ENCODE peak calls at places on chromosomes 3 and 15, in seven cellular contexts. One of them, this sample, is unnamed.

GRCh38 chr3:137343283-137343682 is 385.5 kb downstream of the IL20RB start:
- DNase-seq in heart left ventricle: no peak
- DNase-seq in prostate gland: no peak
- DNase-seq in uterus: no peak
- DNase-seq in suprapubic skin: no peak
- DNase-seq in IMR-90: no peak
- DNase-seq in A549: no peak
- DNase-seq in this sample: no peak

GRCh38 chr3:171566803-171567422 is 106.7 kb upstream of the TNIK start:
- DNase-seq in prostate gland: peak
- DNase-seq in A549: peak
- DNase-seq in suprapubic skin: no peak
- DNase-seq in heart left ventricle: no peak
- DNase-seq in IMR-90: peak
- DNase-seq in uterus: no peak
- DNase-seq in this sample: no peak

GRCh38 chr3:81789686-81790085 is 28.2 kb upstream of the GBE1 start:
- DNase-seq in suprapubic skin: no peak
- DNase-seq in uterus: no peak
- DNase-seq in prostate gland: no peak
- DNase-seq in heart left ventricle: no peak
- DNase-seq in A549: no peak
- DNase-seq in IMR-90: no peak
- DNase-seq in this sample: no peak

GRCh38 chr3:159762981-159763465 is 225.6 kb upstream of the IL12A start:
- DNase-seq in uterus: peak
- DNase-seq in IMR-90: peak
- DNase-seq in heart left ventricle: peak
- DNase-seq in suprapubic skin: peak
- DNase-seq in A549: peak
- DNase-seq in prostate gland: peak
- DNase-seq in this sample: no peak

GRCh38 chr3:174440741-174441587 is 418.2 kb upstream of the NAALADL2 start:
- DNase-seq in heart left ventricle: peak
- DNase-seq in prostate gland: peak
- DNase-seq in suprapubic skin: peak
- DNase-seq in IMR-90: peak
- DNase-seq in uterus: peak
- DNase-seq in A549: peak
- DNase-seq in this sample: peak

GRCh38 chr3:134028486-134029255 is 1.1 kb downstream of the SLCO2A1 start:
- DNase-seq in uterus: no peak
- DNase-seq in IMR-90: no peak
- DNase-seq in suprapubic skin: no peak
- DNase-seq in prostate gland: no peak
- DNase-seq in heart left ventricle: no peak
- DNase-seq in A549: no peak
- DNase-seq in this sample: no peak

GRCh38 chr3:109132801-109133473 is 3.6 kb upstream of the C3orf85 start:
- DNase-seq in prostate gland: no peak
- DNase-seq in suprapubic skin: no peak
- DNase-seq in A549: no peak
- DNase-seq in heart left ventricle: no peak
- DNase-seq in IMR-90: peak
- DNase-seq in uterus: no peak
- DNase-seq in this sample: no peak

GRCh38 chr3:149620291-149621020 is 37.4 kb downstream of the WWTR1 start:
- DNase-seq in A549: no peak
- DNase-seq in IMR-90: peak
- DNase-seq in uterus: no peak
- DNase-seq in prostate gland: no peak
- DNase-seq in suprapubic skin: no peak
- DNase-seq in heart left ventricle: no peak
- DNase-seq in this sample: no peak

GRCh38 chr15:99424978-99425665 is 140.7 kb upstream of the MEF2A start:
- DNase-seq in prostate gland: no peak
- DNase-seq in A549: no peak
- DNase-seq in suprapubic skin: peak
- DNase-seq in uterus: peak
- DNase-seq in heart left ventricle: no peak
- DNase-seq in IMR-90: peak
- DNase-seq in this sample: no peak

GRCh38 chr3:170848294-170848917 is 21.6 kb downstream of the RPL22L1 start:
- DNase-seq in IMR-90: peak
- DNase-seq in suprapubic skin: no peak
- DNase-seq in heart left ventricle: no peak
- DNase-seq in prostate gland: no peak
- DNase-seq in uterus: no peak
- DNase-seq in A549: no peak
- DNase-seq in this sample: no peak

GRCh38 chr3:58487140-58487886 is 4.6 kb upstream of the KCTD6 start:
- DNase-seq in A549: no peak
- DNase-seq in prostate gland: no peak
- DNase-seq in heart left ventricle: peak
- DNase-seq in suprapubic skin: no peak
- DNase-seq in uterus: peak
- DNase-seq in IMR-90: peak
- DNase-seq in this sample: no peak

GRCh38 chr3:89877230-89877629 is 769.8 kb downstream of the EPHA3 start:
- DNase-seq in IMR-90: no peak
- DNase-seq in heart left ventricle: no peak
- DNase-seq in prostate gland: no peak
- DNase-seq in A549: no peak
- DNase-seq in uterus: no peak
- DNase-seq in suprapubic skin: no peak
- DNase-seq in this sample: no peak

GRCh38 chr3:39168156-39168780 is 14.9 kb upstream of the CSRNP1 start:
- DNase-seq in suprapubic skin: peak
- DNase-seq in prostate gland: no peak
- DNase-seq in IMR-90: no peak
- DNase-seq in heart left ventricle: no peak
- DNase-seq in uterus: no peak
- DNase-seq in A549: no peak
- DNase-seq in this sample: no peak

GRCh38 chr3:187740446-187741399 is 4.5 kb downstream of the BCL6 start:
- DNase-seq in suprapubic skin: peak
- DNase-seq in heart left ventricle: peak
- DNase-seq in A549: peak
- DNase-seq in uterus: peak
- DNase-seq in IMR-90: peak
- DNase-seq in prostate gland: peak
- DNase-seq in this sample: peak

GRCh38 chr3:33030802-33031201 is 66.1 kb downstream of the GLB1 start:
- DNase-seq in suprapubic skin: no peak
- DNase-seq in IMR-90: no peak
- DNase-seq in heart left ventricle: no peak
- DNase-seq in uterus: no peak
- DNase-seq in prostate gland: no peak
- DNase-seq in A549: no peak
- DNase-seq in this sample: no peak

GRCh38 chr15:70275461-70276138 is 177.9 kb upstream of the TLE3 start:
- DNase-seq in IMR-90: no peak
- DNase-seq in prostate gland: no peak
- DNase-seq in uterus: no peak
- DNase-seq in heart left ventricle: no peak
- DNase-seq in suprapubic skin: no peak
- DNase-seq in A549: no peak
- DNase-seq in this sample: no peak

GRCh38 chr15:86167816-86168215 is 88.1 kb downstream of the AGBL1 start:
- DNase-seq in prostate gland: no peak
- DNase-seq in uterus: no peak
- DNase-seq in heart left ventricle: no peak
- DNase-seq in suprapubic skin: no peak
- DNase-seq in IMR-90: no peak
- DNase-seq in A549: no peak
- DNase-seq in this sample: no peak

GRCh38 chr3:126889276-126890201 is 93.4 kb upstream of the PLXNA1 start:
- DNase-seq in IMR-90: no peak
- DNase-seq in suprapubic skin: no peak
- DNase-seq in heart left ventricle: no peak
- DNase-seq in A549: no peak
- DNase-seq in prostate gland: no peak
- DNase-seq in uterus: no peak
- DNase-seq in this sample: no peak

GRCh38 chr15:22963546-22964125 is 16.5 kb downstream of the CYFIP1 start:
- DNase-seq in IMR-90: peak
- DNase-seq in uterus: no peak
- DNase-seq in suprapubic skin: no peak
- DNase-seq in A549: no peak
- DNase-seq in heart left ventricle: no peak
- DNase-seq in prostate gland: no peak
- DNase-seq in this sample: no peak

GRCh38 chr3:112013058-112013783 is 14.5 kb downstream of the TAGLN3 start:
- DNase-seq in A549: peak
- DNase-seq in suprapubic skin: no peak
- DNase-seq in uterus: peak
- DNase-seq in prostate gland: peak
- DNase-seq in heart left ventricle: peak
- DNase-seq in IMR-90: peak
- DNase-seq in this sample: peak

GRCh38 chr15:68818088-68818670 is 2.5 kb downstream of the ANP32A start:
- DNase-seq in suprapubic skin: no peak
- DNase-seq in uterus: peak
- DNase-seq in prostate gland: peak
- DNase-seq in A549: peak
- DNase-seq in heart left ventricle: peak
- DNase-seq in IMR-90: peak
- DNase-seq in this sample: peak

DNA sequence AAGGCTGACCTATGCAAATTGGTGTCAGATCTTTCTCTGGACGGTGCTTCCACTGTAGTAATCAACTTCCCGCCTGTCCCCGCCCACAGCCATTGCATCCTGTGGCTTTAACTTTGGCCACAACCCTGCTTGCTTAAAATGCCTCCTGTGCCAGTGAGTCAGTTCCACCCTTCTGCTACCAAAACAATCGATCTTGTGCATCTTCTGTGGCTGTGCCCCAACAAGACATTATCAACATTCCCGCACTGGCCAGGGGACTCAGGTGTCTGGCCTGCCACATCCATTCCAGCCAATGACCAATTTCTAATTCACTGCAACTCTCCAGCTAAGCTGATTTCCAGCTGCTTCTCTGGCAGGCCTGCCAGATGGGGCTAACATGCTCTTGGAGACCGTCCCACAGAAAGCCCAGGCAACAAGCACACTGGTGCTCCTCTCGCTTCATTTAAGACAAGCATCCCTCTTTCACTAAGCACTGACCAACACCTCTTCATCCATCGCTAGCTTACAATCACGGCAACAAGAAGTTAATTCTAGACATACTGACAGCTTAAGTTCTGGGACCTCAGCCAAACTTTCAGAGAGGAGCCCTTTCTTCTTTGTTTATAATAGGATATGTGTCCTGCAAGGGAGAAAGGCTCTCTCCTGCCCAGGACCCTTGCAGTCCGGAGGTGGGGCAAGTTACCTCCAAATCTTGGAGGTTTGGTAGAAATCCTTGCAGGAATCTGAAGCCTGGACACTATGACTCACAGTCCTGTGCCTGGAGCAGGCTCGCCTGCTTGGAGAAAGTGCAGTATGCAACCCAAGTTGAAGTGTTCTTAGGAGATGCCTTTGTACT is 6.7 kb downstream of the CA12 start:
- DNase-seq in A549: no peak
- DNase-seq in suprapubic skin: no peak
- DNase-seq in prostate gland: no peak
- DNase-seq in uterus: no peak
- DNase-seq in IMR-90: peak
- DNase-seq in heart left ventricle: no peak
- DNase-seq in this sample: no peak
- H3K27ac ChIP-seq in A549: peak
- H3K27ac ChIP-seq in suprapubic skin: peak
- H3K27ac ChIP-seq in prostate gland: peak
- H3K27ac ChIP-seq in uterus: peak
- H3K27ac ChIP-seq in IMR-90: peak
- H3K27ac ChIP-seq in heart left ventricle: no peak
- H3K27ac ChIP-seq in this sample: no peak

GRCh38 chr3:114622001-114622400 is 328.2 kb downstream of the TIGIT start:
- DNase-seq in heart left ventricle: no peak
- DNase-seq in A549: no peak
- DNase-seq in suprapubic skin: no peak
- DNase-seq in IMR-90: peak
- DNase-seq in uterus: no peak
- DNase-seq in prostate gland: no peak
- DNase-seq in this sample: no peak

GRCh38 chr3:114624047-114624445 is 330.2 kb downstream of the TIGIT start:
- DNase-seq in heart left ventricle: peak
- DNase-seq in A549: no peak
- DNase-seq in uterus: peak
- DNase-seq in IMR-90: peak
- DNase-seq in suprapubic skin: peak
- DNase-seq in prostate gland: no peak
- DNase-seq in this sample: peak

GRCh38 chr3:114626751-114627150 is 332.9 kb downstream of the TIGIT start:
- DNase-seq in IMR-90: peak
- DNase-seq in uterus: no peak
- DNase-seq in heart left ventricle: no peak
- DNase-seq in A549: no peak
- DNase-seq in prostate gland: no peak
- DNase-seq in suprapubic skin: no peak
- DNase-seq in this sample: no peak

GRCh38 chr3:114623420-114624046 is 329.7 kb downstream of the TIGIT start:
- DNase-seq in IMR-90: no peak
- DNase-seq in heart left ventricle: no peak
- DNase-seq in prostate gland: no peak
- DNase-seq in uterus: no peak
- DNase-seq in A549: no peak
- DNase-seq in suprapubic skin: no peak
- DNase-seq in this sample: peak

GRCh38 chr3:114624676-114625181 is 330.9 kb downstream of the TIGIT start:
- DNase-seq in uterus: peak
- DNase-seq in heart left ventricle: peak
- DNase-seq in suprapubic skin: peak
- DNase-seq in IMR-90: peak
- DNase-seq in prostate gland: peak
- DNase-seq in A549: peak
- DNase-seq in this sample: peak
- TF ChIP-seq POLR2A in uterus: peak
- TF ChIP-seq POLR2A in heart left ventricle: no peak
- TF ChIP-seq POLR2A in suprapubic skin: peak
- TF ChIP-seq POLR2A in IMR-90: peak
- TF ChIP-seq POLR2A in prostate gland: no peak
- TF ChIP-seq POLR2A in A549: peak
- TF ChIP-seq POLR2A in this sample: peak

GRCh38 chr3:23389089-23389488 is 186.0 kb downstream of the UBE2E2 start:
- DNase-seq in uterus: no peak
- DNase-seq in prostate gland: peak
- DNase-seq in A549: no peak
- DNase-seq in suprapubic skin: no peak
- DNase-seq in heart left ventricle: no peak
- DNase-seq in IMR-90: no peak
- DNase-seq in this sample: no peak
- H3K27ac ChIP-seq in uterus: no peak
- H3K27ac ChIP-seq in prostate gland: no peak
- H3K27ac ChIP-seq in A549: no peak
- H3K27ac ChIP-seq in suprapubic skin: no peak
- H3K27ac ChIP-seq in heart left ventricle: no peak
- H3K27ac ChIP-seq in IMR-90: no peak
- H3K27ac ChIP-seq in this sample: no peak

GRCh38 chr3:19457449-19457848 is 309.1 kb downstream of the KCNH8 start:
- DNase-seq in heart left ventricle: no peak
- DNase-seq in A549: no peak
- DNase-seq in suprapubic skin: no peak
- DNase-seq in uterus: no peak
- DNase-seq in prostate gland: peak
- DNase-seq in IMR-90: no peak
- DNase-seq in this sample: no peak
- TF ChIP-seq POLR2A in heart left ventricle: no peak
- TF ChIP-seq POLR2A in A549: no peak
- TF ChIP-seq POLR2A in suprapubic skin: no peak
- TF ChIP-seq POLR2A in uterus: no peak
- TF ChIP-seq POLR2A in prostate gland: no peak
- TF ChIP-seq POLR2A in IMR-90: no peak
- TF ChIP-seq POLR2A in this sample: no peak

GRCh38 chr15:65979837-65980236 is 110.5 kb downstream of the RAB11A start:
- DNase-seq in prostate gland: no peak
- DNase-seq in IMR-90: no peak
- DNase-seq in A549: no peak
- DNase-seq in uterus: no peak
- DNase-seq in heart left ventricle: no peak
- DNase-seq in suprapubic skin: no peak
- DNase-seq in this sample: no peak
- H3K27ac ChIP-seq in prostate gland: no peak
- H3K27ac ChIP-seq in IMR-90: no peak
- H3K27ac ChIP-seq in A549: no peak
- H3K27ac ChIP-seq in uterus: no peak
- H3K27ac ChIP-seq in heart left ventricle: no peak
- H3K27ac ChIP-seq in suprapubic skin: no peak
- H3K27ac ChIP-seq in this sample: no peak